ENCODE peak calls at places on chromosomes 7 and 10, in six cellular contexts. T, R, U, N, D and J are unnamed samples.
A peak's percentile ranks its signal among the peaks of the same experiment; 100 is the strongest.

GRCh38 chr7:149725916-149726315 is 47.5 kb downstream of the ZNF467 start:
- DNase-seq in T (no peak), R (no peak), U (no peak), N (no peak), D (no peak), J (no peak)

GRCh38 chr10:118033905-118034304 is 12.8 kb downstream of the RAB11FIP2 start:
- DNase-seq in T (no peak), R (no peak), U (no peak), N (no peak), D (no peak), J (no peak)

GRCh38 chr10:42962120-42962901 is 114.6 kb upstream of the RET start:
- DNase-seq in T (peak; percentile 44), R (peak; percentile 61), U (peak; percentile 2), N (no peak), D (peak; percentile 13), J (no peak)

GRCh38 chr7:107113866-107114265 is 54.9 kb upstream of the HBP1 start:
- DNase-seq in T (no peak), R (no peak), U (no peak), N (no peak), D (no peak), J (no peak)

GRCh38 chr7:100008525-100008924 is 6.9 kb upstream of the ZKSCAN1 start:
- DNase-seq in T (no peak), R (peak; percentile 27), U (peak; percentile 71), N (no peak), D (no peak), J (no peak)

GRCh38 chr7:7242899-7243298 is 60.6 kb downstream of the C1GALT1 start:
- DNase-seq in T (no peak), R (no peak), U (no peak), N (no peak), D (no peak), J (no peak)

GRCh38 chr7:133203490-133203889 is 49.4 kb upstream of the EXOC4 start:
- DNase-seq in T (no peak), R (no peak), U (no peak), N (no peak), D (no peak), J (no peak)

GRCh38 chr7:48009257-48009656 is 19.6 kb downstream of the SUN3 start:
- DNase-seq in T (no peak), R (no peak), U (no peak), N (no peak), D (no peak), J (no peak)

GRCh38 chr10:16909961-16910794 is 93.0 kb upstream of the RSU1 start:
- DNase-seq in T (no peak), R (no peak), U (no peak), N (no peak), D (no peak), J (no peak)

GRCh38 chr7:33334349-33334748 is 205.0 kb downstream of the BBS9 start:
- DNase-seq in T (no peak), R (no peak), U (no peak), N (no peak), D (no peak), J (peak; percentile 39)

GRCh38 chr10:67452892-67453291 is 243.1 kb downstream of the CTNNA3 start:
- DNase-seq in T (peak; percentile 41), R (no peak), U (no peak), N (no peak), D (no peak), J (no peak)

GRCh38 chr7:111018960-111019835 is 71.7 kb upstream of the LRRN3 start:
- DNase-seq in T (no peak), R (peak; percentile 23), U (peak; percentile 9), N (no peak), D (no peak), J (no peak)

GRCh38 chr10:28432210-28432676 is 100.7 kb upstream of the WAC start:
- DNase-seq in T (peak; percentile 34), R (no peak), U (peak; percentile 59), N (peak; percentile 74), D (no peak), J (peak; percentile 79)

GRCh38 chr7:19248681-19249080 is 103.5 kb upstream of the FERD3L start:
- DNase-seq in T (no peak), R (no peak), U (no peak), N (no peak), D (no peak), J (no peak)

GRCh38 chr7:116776610-116777289 is 85.6 kb upstream of the CAPZA2 start:
- DNase-seq in T (no peak), R (no peak), U (no peak), N (peak; percentile 89), D (no peak), J (peak; percentile 44)
- H3K27ac ChIP-seq in T (no peak overlapping the region), R (no peak overlapping the region), U (peak overlapping the region; percentile 10), N (no peak overlapping the region), D (peak overlapping the region; percentile 42), J (no peak overlapping the region)

DNA sequence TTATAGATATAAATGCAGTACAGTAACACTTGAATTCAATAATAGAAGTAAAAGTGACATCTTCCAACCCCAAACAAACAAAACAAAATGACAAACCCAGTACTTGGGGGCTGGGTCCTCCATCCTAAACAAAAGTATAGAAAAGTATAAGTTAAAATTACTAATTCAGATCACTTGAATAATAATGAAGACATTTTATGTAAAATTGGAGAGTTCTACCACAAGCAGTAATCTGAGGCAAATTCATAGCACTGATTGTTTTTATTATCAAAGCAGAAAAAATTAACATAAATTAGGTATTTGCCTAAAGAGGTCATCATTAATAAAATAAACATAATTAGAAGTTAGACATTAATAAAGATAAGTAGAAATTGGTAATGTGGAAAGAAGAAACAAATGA is 81.5 kb downstream of the ITPRID1 start:
- DNase-seq in T (no peak), R (no peak), U (no peak), N (no peak), D (no peak), J (no peak)
- H3K27ac ChIP-seq in T (no peak overlapping the region), R (no peak overlapping the region), U (no peak overlapping the region), N (no peak overlapping the region), D (no peak overlapping the region), J (no peak overlapping the region)

GRCh38 chr7:22271311-22271710 is 85.6 kb downstream of the RAPGEF5 start:
- DNase-seq in T (no peak), R (no peak), U (no peak), N (no peak), D (no peak), J (no peak)

GRCh38 chr7:22277375-22277774 is 79.6 kb downstream of the RAPGEF5 start:
- DNase-seq in T (no peak), R (no peak), U (no peak), N (no peak), D (no peak), J (no peak)

GRCh38 chr7:22278660-22279059 is 78.3 kb downstream of the RAPGEF5 start:
- DNase-seq in T (no peak), R (no peak), U (no peak), N (no peak), D (no peak), J (peak; percentile 15)

GRCh38 chr7:22280031-22280430 is 76.9 kb downstream of the RAPGEF5 start:
- DNase-seq in T (no peak), R (no peak), U (no peak), N (no peak), D (no peak), J (no peak)

GRCh38 chr7:22275574-22276150 is 81.3 kb downstream of the RAPGEF5 start:
- DNase-seq in T (no peak), R (no peak), U (no peak), N (no peak), D (no peak), J (no peak)
- H3K27ac ChIP-seq in T (no peak overlapping the region), R (no peak overlapping the region), U (no peak overlapping the region), N (no peak overlapping the region), D (no peak overlapping the region), J (no peak overlapping the region)

DNA sequence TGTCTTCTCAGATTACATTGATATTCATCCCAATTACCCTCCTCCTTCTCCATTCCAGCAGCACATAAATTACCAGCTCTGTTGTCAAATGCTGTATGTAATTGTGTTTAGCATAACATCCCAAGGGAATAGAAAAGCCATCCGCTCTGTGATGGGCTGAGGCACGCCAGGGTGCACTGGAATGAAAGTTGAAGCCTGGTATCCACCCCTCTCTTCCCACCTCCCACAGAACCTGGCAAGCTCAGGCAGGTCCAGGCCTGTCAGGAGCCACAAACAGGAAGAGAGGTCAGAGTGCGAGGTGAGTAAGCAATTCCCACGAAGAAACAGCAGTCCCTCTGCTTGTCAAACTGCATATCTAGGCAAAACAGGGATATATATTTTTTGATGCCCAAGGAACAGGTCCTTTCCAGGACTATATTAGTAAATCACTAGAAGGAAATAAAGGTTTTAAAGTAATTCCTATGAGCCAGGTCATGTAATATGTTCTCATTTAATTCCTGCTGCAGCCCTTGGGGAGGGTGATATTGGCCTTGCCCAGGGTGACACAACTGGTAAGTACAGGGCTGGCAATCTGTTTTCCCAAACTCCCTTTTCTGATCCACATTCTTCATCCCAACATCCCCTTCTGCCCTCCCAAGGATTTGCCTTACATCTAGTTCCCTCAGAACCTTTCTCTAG is 155.6 kb upstream of the GHITM start:
- DNase-seq in T (no peak), R (no peak), U (no peak), N (peak; percentile 78), D (no peak), J (peak; percentile 89)
- H3K27ac ChIP-seq in T (no peak overlapping the region), R (no peak overlapping the region), U (no peak overlapping the region), N (peak overlapping the region; percentile 48), D (no peak overlapping the region), J (peak overlapping the region; percentile 69)

GRCh38 chr7:51292596-51292995 is 24.0 kb downstream of the COBL start:
- DNase-seq in T (no peak), R (no peak), U (no peak), N (no peak), D (no peak), J (no peak)

GRCh38 chr7:51286392-51286791 is 30.2 kb downstream of the COBL start:
- DNase-seq in T (no peak), R (no peak), U (no peak), N (no peak), D (no peak), J (no peak)

GRCh38 chr7:51290702-51291290 is 25.8 kb downstream of the COBL start:
- DNase-seq in T (no peak), R (no peak), U (peak; percentile 49), N (no peak), D (no peak), J (no peak)

GRCh38 chr7:51289608-51290370 is 26.8 kb downstream of the COBL start:
- DNase-seq in T (no peak), R (no peak), U (no peak), N (no peak), D (no peak), J (no peak)

GRCh38 chr7:51288896-51289607 is 27.6 kb downstream of the COBL start:
- DNase-seq in T (no peak), R (no peak), U (peak; percentile 60), N (no peak), D (no peak), J (no peak)
- H3K27ac ChIP-seq in T (peak overlapping the region; percentile 88), R (no peak overlapping the region), U (peak overlapping the region; percentile 81), N (no peak overlapping the region), D (peak overlapping the region; percentile 87), J (no peak overlapping the region)